ENCODE peak calls at places on chromosomes 6 and 20, in ten cellular contexts. One of them, this sample, is unnamed.

GRCh38 chr6:5231289-5231688 is 29.5 kb downstream of the LYRM4 start:
- DNase-seq in endodermal cell: no peak
- DNase-seq in brain microvascular endothelial cell: no peak
- DNase-seq in AG04450: no peak
- DNase-seq in Peyer's patch: no peak
- DNase-seq in H7: peak; percentile 38
- DNase-seq in foreskin fibroblast: no peak
- DNase-seq in heart left ventricle: no peak
- DNase-seq in tibial artery: no peak
- DNase-seq in adrenal gland: no peak
- DNase-seq in this sample: no peak

GRCh38 chr20:47672166-47672565 is 113.1 kb downstream of the SULF2 start:
- DNase-seq in tibial artery: peak; percentile 57
- DNase-seq in brain microvascular endothelial cell: no peak
- DNase-seq in foreskin fibroblast: no peak
- DNase-seq in endodermal cell: no peak
- DNase-seq in heart left ventricle: no peak
- DNase-seq in Peyer's patch: no peak
- DNase-seq in adrenal gland: no peak
- DNase-seq in H7: peak; percentile 46
- DNase-seq in AG04450: no peak
- DNase-seq in this sample: no peak

GRCh38 chr20:41476013-41476441 is 109.4 kb upstream of the EMILIN3 start:
- DNase-seq in tibial artery: no peak
- DNase-seq in AG04450: peak; percentile 21
- DNase-seq in brain microvascular endothelial cell: peak; percentile 52
- DNase-seq in endodermal cell: no peak
- DNase-seq in heart left ventricle: peak; percentile 32
- DNase-seq in H7: no peak
- DNase-seq in adrenal gland: peak; percentile 66
- DNase-seq in foreskin fibroblast: no peak
- DNase-seq in Peyer's patch: no peak
- DNase-seq in this sample: peak; percentile 73

GRCh38 chr20:50048420-50049166 is 64.4 kb downstream of the UBE2V1 start:
- DNase-seq in heart left ventricle: peak; percentile 33
- DNase-seq in foreskin fibroblast: no peak
- DNase-seq in tibial artery: peak; percentile 82
- DNase-seq in brain microvascular endothelial cell: no peak
- DNase-seq in AG04450: no peak
- DNase-seq in adrenal gland: no peak
- DNase-seq in Peyer's patch: no peak
- DNase-seq in H7: no peak
- DNase-seq in endodermal cell: no peak
- DNase-seq in this sample: no peak

GRCh38 chr20:50594591-50595432 is 84.6 kb downstream of the PTPN1 start:
- DNase-seq in foreskin fibroblast: no peak
- DNase-seq in adrenal gland: no peak
- DNase-seq in tibial artery: no peak
- DNase-seq in H7: peak; percentile 76
- DNase-seq in endodermal cell: peak; percentile 84
- DNase-seq in AG04450: no peak
- DNase-seq in brain microvascular endothelial cell: no peak
- DNase-seq in heart left ventricle: no peak
- DNase-seq in Peyer's patch: no peak
- DNase-seq in this sample: no peak

GRCh38 chr6:169167581-169168301 is 85.9 kb downstream of the THBS2 start:
- DNase-seq in brain microvascular endothelial cell: peak; percentile 97
- DNase-seq in heart left ventricle: peak; percentile 80
- DNase-seq in Peyer's patch: no peak
- DNase-seq in AG04450: peak; percentile 93
- DNase-seq in adrenal gland: peak; percentile 33
- DNase-seq in endodermal cell: no peak
- DNase-seq in H7: peak; percentile 47
- DNase-seq in tibial artery: peak; percentile 91
- DNase-seq in foreskin fibroblast: no peak
- DNase-seq in this sample: peak; percentile 50

GRCh38 chr6:52305948-52306767 is 21.6 kb upstream of the MCM3 start:
- DNase-seq in endodermal cell: no peak
- DNase-seq in adrenal gland: no peak
- DNase-seq in AG04450: no peak
- DNase-seq in Peyer's patch: no peak
- DNase-seq in tibial artery: no peak
- DNase-seq in foreskin fibroblast: no peak
- DNase-seq in H7: no peak
- DNase-seq in heart left ventricle: no peak
- DNase-seq in brain microvascular endothelial cell: no peak
- DNase-seq in this sample: no peak

GRCh38 chr6:36131517-36132220 is 1.4 kb downstream of the MAPK13 start:
- DNase-seq in AG04450: peak; percentile 15
- DNase-seq in H7: peak; percentile 40
- DNase-seq in brain microvascular endothelial cell: peak; percentile 77
- DNase-seq in heart left ventricle: no peak
- DNase-seq in Peyer's patch: peak; percentile 75
- DNase-seq in endodermal cell: no peak
- DNase-seq in tibial artery: no peak
- DNase-seq in adrenal gland: peak; percentile 93
- DNase-seq in foreskin fibroblast: peak; percentile 92
- DNase-seq in this sample: peak; percentile 87

DNA sequence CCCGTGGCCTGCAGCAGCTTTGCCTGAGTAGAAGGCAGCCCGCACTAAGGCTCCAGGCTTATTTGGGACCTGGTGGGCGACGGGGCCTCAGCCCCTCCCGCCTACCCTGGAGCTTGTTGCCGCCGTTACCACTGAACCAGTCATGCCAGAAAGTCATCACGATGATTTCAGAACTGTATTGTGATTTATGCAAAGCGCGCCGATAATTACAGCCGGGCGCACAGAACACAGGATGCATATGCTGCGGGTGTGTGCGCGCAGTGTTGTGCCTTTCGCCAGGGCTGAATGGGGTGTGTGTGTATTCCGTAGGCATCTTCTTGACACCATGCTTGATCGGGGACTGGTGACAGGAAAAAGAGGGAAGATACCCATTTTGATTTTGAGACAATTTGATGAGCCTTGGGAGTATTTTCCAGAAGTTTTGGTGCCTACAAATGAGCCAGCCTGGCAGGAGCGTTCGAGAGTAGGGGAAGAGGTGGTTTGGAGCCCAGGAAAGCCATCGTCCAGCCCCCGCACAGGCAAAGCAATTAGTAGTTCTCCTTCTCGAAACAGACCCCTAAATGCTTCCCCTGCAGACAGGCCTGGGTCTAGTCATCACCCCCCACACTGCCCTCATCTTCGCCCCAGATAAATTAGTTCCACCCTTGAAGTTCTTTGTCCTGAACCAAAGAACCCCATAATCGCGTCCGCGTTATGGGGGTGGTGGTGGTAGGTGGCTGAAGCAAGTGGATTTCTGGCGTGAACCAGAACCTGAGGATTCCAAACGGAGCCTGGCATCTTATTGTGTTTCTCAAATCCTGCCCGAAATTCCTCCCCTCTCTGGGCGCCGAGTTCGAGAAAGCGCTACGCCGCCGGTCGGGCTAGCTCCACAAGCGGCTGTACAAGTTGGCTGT is 1.9 kb upstream of the NR2E1 start:
- DNase-seq in brain microvascular endothelial cell: no peak
- DNase-seq in endodermal cell: peak; percentile 61
- DNase-seq in tibial artery: no peak
- DNase-seq in H7: peak; percentile 45
- DNase-seq in heart left ventricle: no peak
- DNase-seq in Peyer's patch: no peak
- DNase-seq in adrenal gland: no peak
- DNase-seq in AG04450: no peak
- DNase-seq in foreskin fibroblast: no peak
- DNase-seq in this sample: no peak
- H3K4me3 ChIP-seq in brain microvascular endothelial cell: no peak overlapping the region
- H3K4me3 ChIP-seq in endodermal cell: no peak overlapping the region
- H3K4me3 ChIP-seq in tibial artery: no peak overlapping the region
- H3K4me3 ChIP-seq in H7: no peak overlapping the region
- H3K4me3 ChIP-seq in heart left ventricle: no peak overlapping the region
- H3K4me3 ChIP-seq in Peyer's patch: no peak overlapping the region
- H3K4me3 ChIP-seq in adrenal gland: no peak overlapping the region
- H3K4me3 ChIP-seq in AG04450: no peak overlapping the region
- H3K4me3 ChIP-seq in foreskin fibroblast: no peak overlapping the region
- H3K4me3 ChIP-seq in this sample: no peak overlapping the region

GRCh38 chr6:56655250-56655649 is 12.6 kb upstream of the DST start:
- DNase-seq in tibial artery: no peak
- DNase-seq in H7: no peak
- DNase-seq in brain microvascular endothelial cell: no peak
- DNase-seq in foreskin fibroblast: no peak
- DNase-seq in heart left ventricle: no peak
- DNase-seq in adrenal gland: no peak
- DNase-seq in endodermal cell: no peak
- DNase-seq in Peyer's patch: no peak
- DNase-seq in AG04450: no peak
- DNase-seq in this sample: no peak
- H3K4me3 ChIP-seq in tibial artery: no peak overlapping the region
- H3K4me3 ChIP-seq in H7: no peak overlapping the region
- H3K4me3 ChIP-seq in brain microvascular endothelial cell: no peak overlapping the region
- H3K4me3 ChIP-seq in foreskin fibroblast: no peak overlapping the region
- H3K4me3 ChIP-seq in heart left ventricle: no peak overlapping the region
- H3K4me3 ChIP-seq in adrenal gland: no peak overlapping the region
- H3K4me3 ChIP-seq in endodermal cell: no peak overlapping the region
- H3K4me3 ChIP-seq in Peyer's patch: no peak overlapping the region
- H3K4me3 ChIP-seq in AG04450: no peak overlapping the region
- H3K4me3 ChIP-seq in this sample: no peak overlapping the region

DNA sequence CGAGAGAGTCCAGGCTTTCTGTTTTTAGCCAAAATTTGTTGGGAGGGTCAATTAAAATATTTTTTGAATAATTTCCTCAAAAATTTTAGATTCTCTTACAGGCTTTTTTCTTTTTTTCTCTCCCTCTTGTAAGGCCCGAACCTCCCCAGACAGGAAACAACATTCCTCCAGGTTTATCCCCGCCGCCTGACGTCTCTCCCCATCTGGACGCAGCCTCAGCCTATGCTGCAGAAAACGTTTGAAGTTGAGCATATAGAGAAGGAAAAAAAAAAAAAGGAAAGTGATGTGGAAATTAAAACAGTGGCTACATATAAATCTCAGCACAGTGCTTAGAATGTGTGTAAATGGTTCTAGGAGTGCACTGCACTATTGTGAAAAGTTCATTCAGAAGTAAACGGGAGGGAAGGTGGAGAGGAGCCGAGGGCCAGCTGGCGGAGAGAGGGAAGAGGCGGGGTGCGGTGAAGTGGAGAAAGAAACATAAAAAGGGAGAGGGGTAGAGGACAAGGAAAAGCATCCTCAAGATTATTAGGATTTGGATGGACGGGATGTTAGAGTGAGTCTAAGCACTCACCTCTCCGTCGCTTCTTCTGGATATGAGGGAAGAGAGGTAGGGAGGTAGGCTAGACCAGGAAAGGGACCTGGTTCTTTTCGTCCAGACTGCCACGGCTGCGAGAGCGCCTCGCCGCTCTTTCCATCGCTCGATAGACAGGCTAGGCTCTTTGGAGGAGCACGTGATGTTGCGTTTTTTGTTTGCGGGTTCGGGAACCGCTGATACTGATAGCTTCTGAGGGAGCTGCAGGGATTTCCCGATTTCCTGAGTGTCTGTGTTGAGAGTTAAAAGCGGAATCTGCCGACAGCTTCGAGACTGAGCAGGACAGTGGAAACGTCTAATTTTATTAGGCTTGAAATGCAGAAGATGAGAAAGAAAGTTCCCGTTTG is 98.7 kb downstream of the TRIM27 start:
- DNase-seq in adrenal gland: no peak
- DNase-seq in foreskin fibroblast: no peak
- DNase-seq in Peyer's patch: no peak
- DNase-seq in tibial artery: no peak
- DNase-seq in heart left ventricle: no peak
- DNase-seq in AG04450: no peak
- DNase-seq in endodermal cell: peak; percentile 68
- DNase-seq in H7: peak; percentile 30
- DNase-seq in brain microvascular endothelial cell: no peak
- DNase-seq in this sample: no peak
- H3K4me3 ChIP-seq in adrenal gland: no peak overlapping the region
- H3K4me3 ChIP-seq in foreskin fibroblast: peak overlapping the region; percentile 8
- H3K4me3 ChIP-seq in Peyer's patch: no peak overlapping the region
- H3K4me3 ChIP-seq in tibial artery: no peak overlapping the region
- H3K4me3 ChIP-seq in heart left ventricle: no peak overlapping the region
- H3K4me3 ChIP-seq in AG04450: peak overlapping the region; percentile 40
- H3K4me3 ChIP-seq in endodermal cell: peak overlapping the region; percentile 88
- H3K4me3 ChIP-seq in H7: peak overlapping the region; percentile 11
- H3K4me3 ChIP-seq in brain microvascular endothelial cell: peak overlapping the region; percentile 27
- H3K4me3 ChIP-seq in this sample: no peak overlapping the region

GRCh38 chr6:11295969-11296368 is 63.5 kb upstream of the NEDD9 start:
- DNase-seq in AG04450: no peak
- DNase-seq in heart left ventricle: no peak
- DNase-seq in foreskin fibroblast: no peak
- DNase-seq in endodermal cell: no peak
- DNase-seq in adrenal gland: no peak
- DNase-seq in brain microvascular endothelial cell: no peak
- DNase-seq in tibial artery: no peak
- DNase-seq in H7: no peak
- DNase-seq in Peyer's patch: no peak
- DNase-seq in this sample: no peak

GRCh38 chr6:11290027-11290426 is 57.6 kb upstream of the NEDD9 start:
- DNase-seq in endodermal cell: no peak
- DNase-seq in brain microvascular endothelial cell: no peak
- DNase-seq in H7: no peak
- DNase-seq in heart left ventricle: no peak
- DNase-seq in foreskin fibroblast: no peak
- DNase-seq in adrenal gland: no peak
- DNase-seq in Peyer's patch: no peak
- DNase-seq in AG04450: no peak
- DNase-seq in tibial artery: no peak
- DNase-seq in this sample: no peak

GRCh38 chr6:11292837-11293236 is 60.4 kb upstream of the NEDD9 start:
- DNase-seq in H7: no peak
- DNase-seq in AG04450: no peak
- DNase-seq in brain microvascular endothelial cell: no peak
- DNase-seq in endodermal cell: no peak
- DNase-seq in tibial artery: no peak
- DNase-seq in adrenal gland: no peak
- DNase-seq in Peyer's patch: no peak
- DNase-seq in heart left ventricle: no peak
- DNase-seq in foreskin fibroblast: no peak
- DNase-seq in this sample: no peak

GRCh38 chr6:11294263-11294662 is 61.8 kb upstream of the NEDD9 start:
- DNase-seq in H7: no peak
- DNase-seq in foreskin fibroblast: no peak
- DNase-seq in adrenal gland: no peak
- DNase-seq in tibial artery: no peak
- DNase-seq in endodermal cell: no peak
- DNase-seq in AG04450: no peak
- DNase-seq in heart left ventricle: no peak
- DNase-seq in Peyer's patch: no peak
- DNase-seq in brain microvascular endothelial cell: no peak
- DNase-seq in this sample: no peak

GRCh38 chr6:11292291-11292552 is 59.8 kb upstream of the NEDD9 start:
- DNase-seq in H7: no peak
- DNase-seq in brain microvascular endothelial cell: no peak
- DNase-seq in AG04450: no peak
- DNase-seq in tibial artery: no peak
- DNase-seq in Peyer's patch: no peak
- DNase-seq in endodermal cell: no peak
- DNase-seq in adrenal gland: no peak
- DNase-seq in heart left ventricle: no peak
- DNase-seq in foreskin fibroblast: no peak
- DNase-seq in this sample: no peak
- H3K4me3 ChIP-seq in H7: no peak overlapping the region
- H3K4me3 ChIP-seq in brain microvascular endothelial cell: no peak overlapping the region
- H3K4me3 ChIP-seq in AG04450: no peak overlapping the region
- H3K4me3 ChIP-seq in tibial artery: no peak overlapping the region
- H3K4me3 ChIP-seq in Peyer's patch: no peak overlapping the region
- H3K4me3 ChIP-seq in endodermal cell: no peak overlapping the region
- H3K4me3 ChIP-seq in adrenal gland: no peak overlapping the region
- H3K4me3 ChIP-seq in heart left ventricle: no peak overlapping the region
- H3K4me3 ChIP-seq in foreskin fibroblast: no peak overlapping the region
- H3K4me3 ChIP-seq in this sample: no peak overlapping the region

This sample was measured in body of pancreas.